ENCODE peak calls at places on chromosomes 6 and 20, in four cellular contexts. H is H1, N is SK-N-SH, C is GM12878. I is an unnamed sample.

GRCh38 chr20:17485017-17485416 is 46.2 kb downstream of the BFSP1 start:
- DNase-seq in H (no peak), N (no peak), C (no peak), I (no peak)

GRCh38 chr6:109772961-109773431 is 81.9 kb downstream of the FIG4 start:
- DNase-seq in N (no peak), H (no peak), C (no peak), I (no peak)

GRCh38 chr6:7900621-7901020 is 10.0 kb downstream of the TXNDC5 start:
- DNase-seq in C (no peak), H (no peak), N (no peak), I (no peak)

GRCh38 chr20:381581-382290 is 1.2 kb downstream of the TRIB3 start:
- DNase-seq in H (no peak), C (peak; percentile 48), N (peak; percentile 88), I (peak; percentile 85)

GRCh38 chr6:31580807-31581437 is 1.3 kb downstream of the LTB start:
- DNase-seq in C (no peak), H (peak; percentile 38), N (peak; percentile 97), I (peak; percentile 61)

GRCh38 chr6:157089258-157089657 is 234.1 kb downstream of the TMEM242 start:
- DNase-seq in C (no peak), H (peak; percentile 49), N (peak; percentile 67), I (peak; percentile 73)

GRCh38 chr6:130447374-130447773 is 81.6 kb downstream of the TMEM200A start:
- DNase-seq in C (no peak), N (no peak), H (no peak), I (no peak)

GRCh38 chr6:42078391-42078790 is 28.1 kb downstream of the TAF8 start:
- DNase-seq in N (no peak), H (no peak), C (no peak), I (no peak)

GRCh38 chr6:15431762-15432495 is 186.1 kb downstream of the JARID2 start:
- DNase-seq in N (no peak), H (no peak), C (no peak), I (peak; percentile 97)

GRCh38 chr20:21099653-21100589 is 6.2 kb downstream of the LINC00237 start:
- DNase-seq in N (peak; percentile 59), C (no peak), H (no peak), I (no peak)

GRCh38 chr20:54669054-54669390 is 193.6 kb downstream of the DOK5 start:
- DNase-seq in N (no peak), H (no peak), C (no peak), I (no peak)

GRCh38 chr6:169101981-169102380 is 151.7 kb downstream of the THBS2 start:
- DNase-seq in C (no peak), H (no peak), N (no peak), I (no peak)

GRCh38 chr20:7841291-7841966 is 98.8 kb downstream of the HAO1 start:
- DNase-seq in C (no peak), N (no peak), H (no peak), I (no peak)

GRCh38 chr20:19121463-19121862 is 91.0 kb upstream of the SLC24A3 start:
- DNase-seq in C (no peak), N (no peak), H (no peak), I (no peak)

GRCh38 chr20:1895674-1896496 is 678 bp downstream of the SIRPA start:
- DNase-seq in H (no peak), C (no peak), N (no peak), I (no peak)

GRCh38 chr20:53839423-53840176 is 230.8 kb downstream of the BCAS1 start:
- DNase-seq in C (peak; percentile 96), N (no peak), H (no peak), I (no peak)

GRCh38 chr6:136123464-136123863 is 126.6 kb downstream of the MTFR2 start:
- DNase-seq in C (no peak), H (no peak), N (no peak), I (no peak)

GRCh38 chr6:17098007-17098406 is 3.8 kb upstream of the STMND1 start:
- DNase-seq in H (no peak), C (no peak), N (no peak), I (no peak)

GRCh38 chr6:24743265-24743943 is 24.4 kb upstream of the C6orf62 start:
- DNase-seq in C (peak; percentile 81), H (no peak), N (no peak), I (no peak)

GRCh38 chr6:2725999-2726567 is 24.6 kb downstream of the MYLK4 start:
- DNase-seq in C (peak; percentile 28), N (peak; percentile 25), H (no peak), I (no peak)

GRCh38 chr6:16698988-16699868 is 62.0 kb downstream of the ATXN1 start:
- DNase-seq in N (no peak), C (no peak), H (no peak), I (peak; percentile 94)

GRCh38 chr6:142482249-142482648 is 180.4 kb downstream of the ADGRG6 start:
- DNase-seq in C (no peak), H (no peak), N (no peak), I (no peak)

GRCh38 chr20:327041-327945 is 1.9 kb downstream of the SOX12 start:
- DNase-seq in N (peak; percentile 95), C (peak; percentile 68), H (peak; percentile 94), I (peak; percentile 95)

GRCh38 chr6:41846666-41847237 is 48.4 kb downstream of the USP49 start:
- DNase-seq in H (peak; percentile 3), N (peak; percentile 70), C (peak; percentile 34), I (peak; percentile 93)

GRCh38 chr6:44203955-44204354 is 12.8 kb upstream of the MYMX start:
- DNase-seq in N (no peak), C (no peak), H (no peak), I (no peak)

GRCh38 chr6:113586966-113587699 is 270.0 kb upstream of the MARCKS start:
- DNase-seq in C (no peak), H (peak; percentile 25), N (no peak), I (no peak)

GRCh38 chr6:126481319-126481718 is 141.4 kb downstream of the CENPW start:
- DNase-seq in N (peak; percentile 26), H (no peak), C (no peak), I (no peak)

GRCh38 chr6:48087448-48087847 is 23.5 kb downstream of the PTCHD4 start:
- DNase-seq in N (no peak), H (no peak), C (no peak), I (no peak)

GRCh38 chr6:131682427-131682826 is 18.8 kb downstream of the OR2A4 start:
- DNase-seq in C (no peak), N (no peak), H (no peak), I (no peak)

GRCh38 chr6:75932067-75932466 is 140.4 kb downstream of the IMPG1 start:
- DNase-seq in H (no peak), N (peak; percentile 35), C (no peak), I (peak; percentile 49)

GRCh38 chr6:46347669-46348068 is 143.6 kb downstream of the RCAN2 start:
- DNase-seq in H (no peak), N (no peak), C (peak; percentile 4), I (no peak)

GRCh38 chr6:79964607-79965081 is 17.3 kb upstream of the ELOVL4 start:
- DNase-seq in H (no peak), N (no peak), C (no peak), I (no peak)

GRCh38 chr6:145036848-145037567 is 698.3 kb downstream of the EPM2A start:
- DNase-seq in N (peak; percentile 48), C (no peak), H (no peak), I (no peak)

GRCh38 chr20:5265339-5265985 is 51.3 kb downstream of the PROKR2 start:
- DNase-seq in C (no peak), N (no peak), H (no peak), I (no peak)

DNA sequence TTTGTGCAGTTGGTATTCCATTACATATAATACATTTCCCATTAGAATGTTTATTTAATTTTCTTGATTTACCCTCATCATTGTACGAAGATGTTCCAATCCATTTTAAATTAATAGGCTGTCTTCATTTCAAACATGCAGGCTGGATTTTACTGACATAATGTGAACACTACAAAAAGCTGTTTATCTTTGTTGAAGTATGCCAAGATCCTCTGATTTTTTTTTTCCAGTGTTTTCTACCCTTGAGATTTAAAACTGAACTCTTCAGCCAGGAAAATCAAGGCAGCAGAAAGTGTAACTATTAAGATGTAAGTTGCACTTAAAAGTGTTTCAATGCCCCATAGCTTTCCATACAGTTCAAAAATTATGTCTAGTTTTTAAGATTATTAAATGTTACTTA is 43.5 kb downstream of the PRKN start:
- DNase-seq in H (no peak), C (no peak), N (no peak), I (no peak)
- TF ChIP-seq TCF12 in H (no peak), C (no peak), N (no peak), I (no peak)

GRCh38 chr20:31723282-31724078 is 812 bp upstream of the BCL2L1 start:
- DNase-seq in C (peak; percentile 83), N (peak; percentile 99), H (peak; percentile 96), I (peak; percentile 99)

GRCh38 chr20:31722388-31723281 is at the start of gene BCL2L1:
- DNase-seq in C (no peak), H (no peak), N (peak; percentile 90), I (peak; percentile 88)

GRCh38 chr20:31719644-31720485 is 2.8 kb downstream of the BCL2L1 start:
- DNase-seq in N (no peak), C (no peak), H (no peak), I (peak; percentile 99)

GRCh38 chr20:31720486-31721407 is 1.9 kb downstream of the BCL2L1 start:
- DNase-seq in H (no peak), N (no peak), C (no peak), I (peak; percentile 94)

DNA sequence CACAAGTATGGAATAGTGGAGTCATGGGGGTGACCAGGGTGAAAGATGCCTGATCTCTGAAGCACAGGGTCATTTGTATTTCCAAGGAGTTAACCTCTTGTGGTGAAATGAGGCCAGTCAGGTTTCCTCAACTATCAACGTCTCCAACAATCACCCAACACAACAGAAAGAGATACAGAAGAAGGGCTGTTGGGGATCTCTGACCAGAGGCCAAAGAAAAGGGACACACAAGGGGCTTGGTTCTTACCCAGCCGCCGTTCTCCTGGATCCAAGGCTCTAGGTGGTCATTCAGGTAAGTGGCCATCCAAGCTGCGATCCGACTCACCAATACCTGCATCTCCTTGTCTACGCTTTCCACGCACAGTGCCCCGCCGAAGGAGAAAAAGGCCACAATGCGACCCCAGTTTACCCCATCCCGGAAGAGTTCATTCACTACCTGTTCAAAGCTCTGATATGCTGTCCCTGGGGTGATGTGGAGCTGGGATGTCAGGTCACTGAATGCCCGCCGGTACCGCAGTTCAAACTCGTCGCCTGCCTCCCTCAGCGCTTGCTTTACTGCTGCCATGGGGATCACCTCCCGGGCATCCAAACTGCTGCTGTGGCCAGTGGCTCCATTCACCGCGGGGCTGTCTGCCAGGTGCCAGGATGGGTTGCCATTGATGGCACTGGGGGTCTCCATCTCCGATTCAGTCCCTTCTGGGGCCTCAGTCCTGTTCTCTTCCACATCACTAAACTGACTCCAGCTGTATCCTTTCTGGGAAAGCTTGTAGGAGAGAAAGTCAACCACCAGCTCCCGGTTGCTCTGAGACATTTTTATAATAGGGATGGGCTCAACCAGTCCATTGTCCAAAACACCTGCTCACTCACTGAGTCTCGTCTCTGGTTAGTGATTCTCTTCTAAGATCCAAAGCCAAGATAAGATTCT is 998 bp downstream of the BCL2L1 start:
- DNase-seq in N (no peak), C (no peak), H (no peak), I (no peak)
- TF ChIP-seq SIN3A in N (no peak), C (no peak), H (no peak), I (no peak)

DNA sequence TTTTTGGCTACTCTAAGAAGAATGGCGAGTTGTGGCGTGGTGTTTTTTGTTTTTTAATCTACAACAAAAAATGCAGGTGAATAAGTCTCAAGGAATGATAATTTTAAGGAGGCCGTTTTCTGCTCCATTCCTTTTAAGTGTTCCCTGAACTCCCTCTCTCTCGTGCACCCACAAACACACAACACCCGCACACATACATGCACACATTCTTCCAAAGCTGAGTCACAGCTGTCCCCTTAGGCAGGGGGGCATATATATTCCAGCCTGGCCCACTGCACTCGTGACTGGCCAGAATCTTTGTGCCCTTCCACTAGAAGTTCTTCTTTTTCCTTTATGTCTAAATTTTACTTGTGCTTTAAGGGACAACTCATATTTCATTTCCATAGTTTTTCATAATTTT is 405.7 kb downstream of the LMBRD1 start:
- DNase-seq in C (no peak), N (no peak), H (no peak), I (no peak)
- TF ChIP-seq TCF12 in C (no peak), N (no peak), H (no peak), I (no peak)

GRCh38 chr6:107767637-107768036 is 56.5 kb downstream of the SCML4 start:
- DNase-seq in H (peak; percentile 5), C (no peak), N (no peak), I (no peak)
- TF ChIP-seq SIN3A in H (no peak), C (no peak), N (no peak), I (no peak)